ENCODE peak calls at places on chromosomes 7 and 10, in four cellular contexts. I is GM23248, C is gastrocnemius medialis, A is AG08396. E is an unnamed sample.

GRCh38 chr7:1176891-1177373 is 16.9 kb upstream of the ZFAND2A start:
- DNase-seq in I (peak), C (peak), A (peak), E (peak)

GRCh38 chr7:135181261-135181928 is 10.9 kb upstream of the CYREN start:
- DNase-seq in I (no peak), C (no peak), A (no peak), E (no peak)

GRCh38 chr10:100327007-100327700 is 2.9 kb downstream of the PKD2L1 start:
- DNase-seq in I (peak), C (peak), A (no peak), E (no peak)

GRCh38 chr10:95758351-95759025 is 2.5 kb downstream of the ENTPD1 start:
- DNase-seq in I (no peak), C (no peak), A (no peak), E (no peak)

GRCh38 chr10:3100856-3101640 is 33.7 kb downstream of the PFKP start:
- DNase-seq in I (no peak), C (no peak), A (no peak), E (no peak)

GRCh38 chr10:128369101-128369650 is 243.0 kb upstream of the MKI67 start:
- DNase-seq in I (no peak), C (no peak), A (no peak), E (no peak)

GRCh38 chr7:40811666-40812065 is 676.9 kb downstream of the SUGCT start:
- DNase-seq in I (no peak), C (no peak), A (no peak), E (no peak)

GRCh38 chr7:129098409-129099084 is 43.6 kb upstream of the TNPO3 start:
- DNase-seq in I (peak), C (no peak), A (no peak), E (no peak)

GRCh38 chr7:155922507-155922841 is 110.2 kb upstream of the SHH start:
- DNase-seq in I (no peak), C (no peak), A (no peak), E (no peak)

GRCh38 chr7:29370531-29371314 is 176.1 kb downstream of the CHN2 start:
- DNase-seq in I (peak), C (no peak), A (no peak), E (peak)

GRCh38 chr10:42864575-42864974 is 82.0 kb downstream of the BMS1 start:
- DNase-seq in I (peak), C (no peak), A (no peak), E (no peak)

GRCh38 chr7:26868841-26869505 is 4.6 kb upstream of the SKAP2 start:
- DNase-seq in I (peak), C (no peak), A (no peak), E (no peak)

GRCh38 chr7:108351715-108352114 is 104.5 kb downstream of the NRCAM start:
- DNase-seq in I (no peak), C (no peak), A (no peak), E (no peak)

GRCh38 chr7:158829021-158829341 is 328 bp downstream of the ESYT2 start:
- DNase-seq in I (peak), C (peak), A (peak), E (peak)

GRCh38 chr7:362416-363096 is 72.6 kb downstream of the FOXL3 start:
- DNase-seq in I (peak), C (no peak), A (no peak), E (no peak)

GRCh38 chr7:87369216-87369615 is 23.8 kb downstream of the CROT start:
- DNase-seq in I (no peak), C (no peak), A (no peak), E (no peak)

GRCh38 chr10:21379143-21379542 is 146.3 kb downstream of the SKIDA1 start:
- DNase-seq in I (no peak), C (no peak), A (no peak), E (no peak)

GRCh38 chr7:22696672-22697071 is 30.3 kb upstream of the IL6 start:
- DNase-seq in I (no peak), C (no peak), A (no peak), E (peak)

GRCh38 chr10:77799352-77799751 is 127.2 kb downstream of the DLG5 start:
- DNase-seq in I (no peak), C (no peak), A (no peak), E (no peak)

GRCh38 chr10:5647507-5648240 is 18.7 kb downstream of the ASB13 start:
- DNase-seq in I (no peak), C (no peak), A (no peak), E (no peak)

E was measured in SJSA1.